ENCODE peak calls at places on chromosomes 4 and X, in six cellular contexts. L is NCI-H1092 treated with DMSO at 0.1 percent for 48 hours, C is substantia nigra, U is GM18507, H is breast epithelium, O is fibroblast of pulmonary artery. F is an unnamed sample.

GRCh38 chr4:81405900-81406401 is 65.8 kb downstream of the RASGEF1B start:
- DNase-seq in L (peak), C (no peak), U (peak), H (no peak), O (peak), F (peak)

GRCh38 chr4:7066006-7066405 is 1.9 kb downstream of the GRPEL1 start:
- DNase-seq in L (no peak), C (no peak), U (no peak), H (no peak), O (no peak), F (no peak)

GRCh38 chr4:126583509-126583908 is 1049.2 kb upstream of the INTU start:
- DNase-seq in L (no peak), C (no peak), U (no peak), H (no peak), O (peak), F (no peak)

GRCh38 chrX:119025900-119026299 is 46.9 kb upstream of the CT47C1 start:
- DNase-seq in L (no peak), C (no peak), U (no peak), H (no peak), O (no peak), F (no peak)

GRCh38 chr4:185742766-185743165 is 69.2 kb downstream of the SORBS2 start:
- DNase-seq in L (no peak), C (no peak), U (no peak), H (no peak), O (no peak), F (no peak)

GRCh38 chrX:40087574-40088298 is 10.0 kb downstream of the BCOR start:
- DNase-seq in L (no peak), C (no peak), U (no peak), H (no peak), O (no peak), F (no peak)

GRCh38 chrX:41556958-41557357 is 109.8 kb downstream of the NYX start:
- DNase-seq in L (no peak), C (no peak), U (no peak), H (no peak), O (no peak), F (no peak)

GRCh38 chr4:22556411-22556969 is 40.6 kb upstream of the ADGRA3 start:
- DNase-seq in L (no peak), C (no peak), U (no peak), H (no peak), O (no peak), F (no peak)

GRCh38 chrX:37825225-37825842 is 22.0 kb downstream of the DYNLT3 start:
- DNase-seq in L (peak), C (no peak), U (no peak), H (no peak), O (peak), F (no peak)

GRCh38 chr4:174464949-174465348 is 57.3 kb downstream of the HPGD start:
- DNase-seq in L (no peak), C (no peak), U (no peak), H (no peak), O (no peak), F (no peak)

GRCh38 chr4:105631818-105632400 is 76.6 kb downstream of the INTS12 start:
- DNase-seq in L (peak), C (no peak), U (no peak), H (no peak), O (no peak), F (no peak)

GRCh38 chrX:18582910-18583493 is 88.9 kb downstream of the RS1 start:
- DNase-seq in L (no peak), C (no peak), U (no peak), H (no peak), O (no peak), F (no peak)

GRCh38 chrX:1673337-1673736 is 58.5 kb downstream of the ASMT start:
- DNase-seq in L (no peak), C (no peak), U (no peak), H (no peak), O (peak), F (no peak)

GRCh38 chr4:3263053-3263958 is 14.3 kb downstream of the MSANTD1 start:
- DNase-seq in L (no peak), C (no peak), U (no peak), H (peak), O (no peak), F (peak)

GRCh38 chr4:164136181-164136616 is 617.7 kb upstream of the SMIM31 start:
- DNase-seq in L (no peak), C (no peak), U (no peak), H (no peak), O (peak), F (no peak)